ENCODE peak calls at places on chromosomes 11 and 22, in six cellular contexts. C, O, I, N, S and D are unnamed samples.

GRCh38 chr22:49689858-49690257 is 137.8 kb downstream of the BRD1 start:
- DNase-seq in I (no peak), O (no peak), S (no peak), N (no peak), C (no peak), D (no peak)

GRCh38 chr22:29751139-29751538 is 15.7 kb downstream of the ZMAT5 start:
- DNase-seq in O (no peak), C (peak; percentile 41), I (no peak), S (no peak), N (no peak), D (no peak)

GRCh38 chr11:68959465-68960298 is 21.1 kb downstream of the MRGPRD start:
- DNase-seq in I (no peak), N (no peak), S (no peak), O (no peak), C (no peak), D (no peak)

GRCh38 chr11:90218606-90219005 is 4.2 kb downstream of the CHORDC1 start:
- DNase-seq in I (no peak), C (no peak), O (no peak), S (no peak), N (no peak), D (no peak)

GRCh38 chr11:78952188-78952587 is 377.5 kb upstream of the NARS2 start:
- DNase-seq in C (no peak), I (no peak), O (no peak), N (no peak), S (no peak), D (no peak)

GRCh38 chr11:46659908-46660307 is 40.5 kb downstream of the ARHGAP1 start:
- DNase-seq in O (no peak), N (no peak), I (no peak), C (no peak), S (no peak), D (no peak)

GRCh38 chr22:50286275-50286674 is 16.1 kb upstream of the MAPK11 start:
- DNase-seq in C (no peak), O (no peak), S (no peak), N (no peak), I (no peak), D (no peak)

GRCh38 chr22:41833369-41834004 is 582 bp downstream of the SREBF2 start:
- DNase-seq in C (peak; percentile 39), O (no peak), S (peak; percentile 81), I (peak; percentile 32), N (peak; percentile 12), D (peak; percentile 56)

GRCh38 chr11:104324276-104324675 is 160.3 kb upstream of the PDGFD start:
- DNase-seq in O (peak; percentile 70), S (no peak), C (no peak), N (no peak), I (no peak), D (no peak)

GRCh38 chr11:95912902-95913560 is 10.9 kb downstream of the MTMR2 start:
- DNase-seq in O (no peak), I (no peak), S (no peak), C (no peak), N (no peak), D (no peak)

GRCh38 chr11:110031171-110031570 is 62.0 kb upstream of the ZC3H12C start:
- DNase-seq in I (no peak), N (no peak), C (no peak), O (no peak), S (no peak), D (no peak)

GRCh38 chr11:98979212-98979611 is 41.5 kb upstream of the CNTN5 start:
- DNase-seq in I (no peak), N (no peak), C (no peak), O (no peak), S (no peak), D (no peak)

GRCh38 chr11:121648306-121648705 is 195.5 kb upstream of the SORL1-AS1 start:
- DNase-seq in O (no peak), I (no peak), C (no peak), N (no peak), S (no peak), D (no peak)

GRCh38 chr11:74000307-74000630 is 8.6 kb downstream of the UCP3 start:
- DNase-seq in N (no peak), I (no peak), C (no peak), S (no peak), O (no peak), D (no peak)

GRCh38 chr11:26841818-26842457 is 120.1 kb upstream of the SLC5A12 start:
- DNase-seq in I (no peak), O (no peak), C (no peak), S (no peak), N (no peak), D (no peak)

GRCh38 chr11:62068730-62069129 is 55.1 kb upstream of the INCENP start:
- DNase-seq in I (no peak), C (no peak), S (no peak), O (no peak), N (no peak), D (no peak)

GRCh38 chr11:6596237-6596877 is 7.1 kb downstream of the RRP8 start:
- DNase-seq in S (no peak), N (no peak), C (no peak), O (no peak), I (no peak), D (no peak)

GRCh38 chr11:1484716-1485503 is 1.7 kb downstream of the MOB2 start:
- DNase-seq in C (no peak), O (no peak), S (no peak), I (no peak), N (no peak), D (no peak)